ENCODE peak calls at places on chromosome 22, in eight cellular contexts. I is hippocampal formation; Y is skeletal muscle cell; S is NCI-H82; T is AG04450; Z is activated T-cell treated with anti-CD3 and anti-CD28 coated beads, Interleukin-2, amount 50 U/mL, for 24 hours; P is HFF-Myc; O is left ventricle myocardium superior. R is an unnamed sample.

GRCh38 chr22:49433717-49434611 is 393.7 kb downstream of the BRD1 start:
- DNase-seq in I (no peak), Y (no peak), S (peak), T (no peak), Z (no peak), P (no peak), O (no peak), R (no peak)

GRCh38 chr22:24236656-24237055 is 8.2 kb downstream of the GGT5 start:
- DNase-seq in I (no peak), Y (no peak), S (no peak), T (no peak), Z (no peak), P (peak), O (no peak), R (no peak)

GRCh38 chr22:36904260-36904659 is 9.2 kb upstream of the CSF2RB start:
- DNase-seq in I (no peak), Y (no peak), S (no peak), T (no peak), Z (no peak), P (no peak), O (no peak), R (no peak)

GRCh38 chr22:30821381-30821780 is 126.7 kb downstream of the OSBP2 start:
- DNase-seq in I (no peak), Y (no peak), S (no peak), T (no peak), Z (no peak), P (no peak), O (no peak), R (no peak)

GRCh38 chr22:25403284-25403606 is 161.2 kb upstream of the GRK3 start:
- DNase-seq in I (no peak), Y (no peak), S (no peak), T (no peak), Z (no peak), P (no peak), O (no peak), R (no peak)

GRCh38 chr22:43197271-43197941 is 10.5 kb upstream of the TTLL12 start:
- DNase-seq in I (no peak), Y (no peak), S (no peak), T (no peak), Z (no peak), P (no peak), O (peak), R (no peak)

GRCh38 chr22:49995413-49996191 is 17.0 kb downstream of the IL17REL start:
- DNase-seq in I (no peak), Y (no peak), S (no peak), T (no peak), Z (no peak), P (no peak), O (no peak), R (no peak)

GRCh38 chr22:39593061-39593930 is 22.7 kb downstream of the CACNA1I start:
- DNase-seq in I (no peak), Y (no peak), S (peak), T (no peak), Z (no peak), P (no peak), O (no peak), R (no peak)

GRCh38 chr22:26188341-26188740 is 19.1 kb downstream of the SEZ6L start:
- DNase-seq in I (no peak), Y (no peak), S (no peak), T (no peak), Z (no peak), P (no peak), O (no peak), R (no peak)

GRCh38 chr22:32557424-32557823 is 82.8 kb downstream of the FBXO7 start:
- DNase-seq in I (no peak), Y (no peak), S (no peak), T (no peak), Z (no peak), P (no peak), O (no peak), R (peak)

GRCh38 chr22:50184004-50184461 is 1.7 kb upstream of the TRABD start:
- DNase-seq in I (no peak), Y (no peak), S (no peak), T (no peak), Z (no peak), P (no peak), O (peak), R (no peak)

GRCh38 chr22:36323182-36323854 is 64.4 kb downstream of the MYH9 start:
- DNase-seq in I (no peak), Y (no peak), S (no peak), T (no peak), Z (no peak), P (no peak), O (peak), R (no peak)

GRCh38 chr22:46674367-46674781 is 54.2 kb downstream of the GRAMD4 start:
- DNase-seq in I (no peak), Y (no peak), S (no peak), T (no peak), Z (peak), P (no peak), O (peak), R (no peak)

GRCh38 chr22:46972901-46973831 is 210.7 kb downstream of the TBC1D22A start:
- DNase-seq in I (no peak), Y (no peak), S (no peak), T (no peak), Z (no peak), P (no peak), O (no peak), R (no peak)

GRCh38 chr22:27670701-27671412 is 130.7 kb downstream of the MN1 start:
- DNase-seq in I (peak), Y (no peak), S (peak), T (no peak), Z (no peak), P (no peak), O (peak), R (no peak)

GRCh38 chr22:37043828-37044538 is 7.6 kb upstream of the KCTD17 start:
- DNase-seq in I (no peak), Y (no peak), S (peak), T (no peak), Z (peak), P (peak), O (peak), R (peak)

GRCh38 chr22:41596776-41597634 is 7.4 kb upstream of the PMM1 start:
- DNase-seq in I (peak), Y (no peak), S (peak), T (no peak), Z (peak), P (no peak), O (peak), R (peak)

GRCh38 chr22:44263547-44263946 is 49.2 kb downstream of the SHISAL1 start:
- DNase-seq in I (no peak), Y (no peak), S (no peak), T (no peak), Z (no peak), P (no peak), O (no peak), R (no peak)

GRCh38 chr22:23767673-23768548 is at the start of gene CHCHD10:
- DNase-seq in I (peak), Y (no peak), S (peak), T (no peak), Z (peak), P (no peak), O (peak), R (peak)

R was measured in bronchial epithelial cell.